ENCODE peak calls at places on chromosomes 7 and 10, in four cellular contexts. J is T follicular helper cell, L is HTR-8/SVneo, C is CD14-positive monocyte. Y is an unnamed sample.

GRCh38 chr7:5692112-5692844 is 89.2 kb downstream of the RNF216 start:
- DNase-seq in J (no peak), L (peak), C (peak), Y (peak)

GRCh38 chr10:44513592-44513991 is 128.7 kb upstream of the CXCL12 start:
- DNase-seq in J (no peak), L (no peak), C (no peak), Y (no peak)

GRCh38 chr10:119248681-119249080 is 41.3 kb downstream of the GRK5 start:
- DNase-seq in J (no peak), L (no peak), C (no peak), Y (no peak)

GRCh38 chr10:24814568-24815313 is 91.1 kb upstream of the ARHGAP21 start:
- DNase-seq in J (no peak), L (peak), C (no peak), Y (peak)

GRCh38 chr7:24284699-24285506 is 913 bp downstream of the NPY start:
- DNase-seq in J (no peak), L (no peak), C (no peak), Y (no peak)

GRCh38 chr7:23298885-23299769 is at the start of gene MALSU1:
- DNase-seq in J (peak), L (peak), C (peak), Y (peak)

GRCh38 chr7:91083855-91084644 is 180.2 kb upstream of the FZD1 start:
- DNase-seq in J (no peak), L (no peak), C (no peak), Y (no peak)

GRCh38 chr7:33040803-33041516 is 21.6 kb downstream of the NT5C3A start:
- DNase-seq in J (peak), L (no peak), C (no peak), Y (no peak)

GRCh38 chr7:2785071-2785500 is 59.0 kb downstream of the GNA12 start:
- DNase-seq in J (no peak), L (peak), C (no peak), Y (no peak)

GRCh38 chr7:73681031-73681430 is 2.2 kb downstream of the DNAJC30 start:
- DNase-seq in J (no peak), L (no peak), C (no peak), Y (no peak)

GRCh38 chr10:4316166-4316810 is 509.7 kb upstream of the AKR1E2 start:
- DNase-seq in J (no peak), L (peak), C (no peak), Y (no peak)

GRCh38 chr10:71978476-71978875 is 14.3 kb downstream of the CHST3 start:
- DNase-seq in J (no peak), L (no peak), C (no peak), Y (no peak)

GRCh38 chr7:76050545-76050944 is 2.6 kb downstream of the MDH2 start:
- DNase-seq in J (no peak), L (no peak), C (no peak), Y (no peak)

GRCh38 chr10:92768104-92768503 is 78.3 kb downstream of the HHEX start:
- DNase-seq in J (no peak), L (no peak), C (no peak), Y (no peak)

GRCh38 chr7:1409555-1409954 is 49.7 kb downstream of the MICALL2 start:
- DNase-seq in J (no peak), L (no peak), C (no peak), Y (no peak)

GRCh38 chr7:39459606-39460090 is 106.6 kb upstream of the YAE1 start:
- DNase-seq in J (no peak), L (no peak), C (no peak), Y (no peak)

GRCh38 chr10:82811621-82812020 is 936.6 kb downstream of the NRG3 start:
- DNase-seq in J (no peak), L (no peak), C (no peak), Y (no peak)

GRCh38 chr7:69800495-69800894 is 202.2 kb downstream of the AUTS2 start:
- DNase-seq in J (no peak), L (peak), C (no peak), Y (no peak)

GRCh38 chr10:22681783-22682183 is 32.6 kb downstream of the PIP4K2A start:
- DNase-seq in J (peak), L (peak), C (no peak), Y (no peak)

GRCh38 chr7:135734343-135734689 is 6.3 kb upstream of the SLC13A4 start:
- DNase-seq in J (no peak), L (no peak), C (no peak), Y (no peak)

GRCh38 chr10:8006274-8006999 is 48.1 kb upstream of the GATA3 start:
- DNase-seq in J (no peak), L (no peak), C (no peak), Y (no peak)

GRCh38 chr7:13321321-13321720 is 633.9 kb downstream of the ARL4A start:
- DNase-seq in J (no peak), L (no peak), C (no peak), Y (no peak)

GRCh38 chr10:1424648-1425047 is 312.7 kb downstream of the ADARB2 start:
- DNase-seq in J (no peak), L (no peak), C (no peak), Y (no peak)

GRCh38 chr7:341841-342638 is 52.1 kb downstream of the FOXL3 start:
- DNase-seq in J (no peak), L (no peak), C (no peak), Y (no peak)

GRCh38 chr7:158829021-158829341 is 328 bp downstream of the ESYT2 start:
- DNase-seq in J (peak), L (peak), C (peak), Y (no peak)

GRCh38 chr10:49397036-49397999 is 1.4 kb upstream of the DRGX start:
- DNase-seq in J (no peak), L (no peak), C (no peak), Y (no peak)

GRCh38 chr7:2190531-2190930 is 42.2 kb downstream of the MAD1L1 start:
- DNase-seq in J (no peak), L (peak), C (no peak), Y (no peak)

GRCh38 chr7:8638076-8638475 is 204.7 kb downstream of the NXPH1 start:
- DNase-seq in J (no peak), L (no peak), C (no peak), Y (no peak)

GRCh38 chr10:118139321-118139720 is 92.6 kb upstream of the RAB11FIP2 start:
- DNase-seq in J (no peak), L (no peak), C (no peak), Y (no peak)

GRCh38 chr10:15625261-15625660 is 94.5 kb downstream of the ITGA8 start:
- DNase-seq in J (no peak), L (no peak), C (no peak), Y (no peak)